ENCODE peak calls at places on chromosomes 12 and 14, in six cellular contexts. A is right cardiac atrium, F is fibroblast of lung, W is tibial nerve, O is fibroblast of the aortic adventitia, T is brain microvascular endothelial cell. E is an unnamed sample.

GRCh38 chr14:103084021-103084919 is at the start of gene LBHD2:
- DNase-seq in A (peak; percentile 18), F (no peak), W (no peak), O (peak; percentile 19), T (no peak), E (no peak)

GRCh38 chr12:125455556-125455955 is 390.3 kb downstream of the AACS start:
- DNase-seq in A (no peak), F (no peak), W (no peak), O (no peak), T (no peak), E (no peak)

GRCh38 chr12:78864483-78865296 is at the start of gene SYT1:
- DNase-seq in A (peak; percentile 15), F (peak; percentile 89), W (peak; percentile 22), O (peak; percentile 87), T (peak; percentile 93), E (peak; percentile 57)

GRCh38 chr12:6461401-6462233 is 8.9 kb downstream of the VAMP1 start:
- DNase-seq in A (no peak), F (no peak), W (peak; percentile 40), O (no peak), T (peak; percentile 41), E (no peak)

GRCh38 chr12:100199023-100199346 is 1.6 kb upstream of the ACTR6 start:
- DNase-seq in A (no peak), F (no peak), W (no peak), O (no peak), T (no peak), E (no peak)

GRCh38 chr14:24246765-24247212 is 4.4 kb upstream of the TINF2 start:
- DNase-seq in A (no peak), F (no peak), W (no peak), O (no peak), T (no peak), E (no peak)

GRCh38 chr14:56124296-56124695 is 6.1 kb downstream of the PELI2 start:
- DNase-seq in A (no peak), F (no peak), W (no peak), O (no peak), T (no peak), E (no peak)

GRCh38 chr14:103522649-103523582 is at the start of gene CKB:
- DNase-seq in A (peak; percentile 81), F (peak; percentile 57), W (no peak), O (peak; percentile 43), T (peak; percentile 22), E (peak; percentile 90)

GRCh38 chr12:76947270-76947669 is 68.5 kb upstream of the CSRP2 start:
- DNase-seq in A (no peak), F (no peak), W (no peak), O (no peak), T (no peak), E (no peak)

GRCh38 chr12:28026701-28027100 is 54.2 kb upstream of the PTHLH start:
- DNase-seq in A (no peak), F (no peak), W (no peak), O (no peak), T (no peak), E (no peak)

GRCh38 chr12:110022980-110023633 is 23.9 kb downstream of the ANKRD13A start:
- DNase-seq in A (no peak), F (peak; percentile 74), W (no peak), O (peak; percentile 95), T (no peak), E (no peak)

GRCh38 chr12:113044516-113044915 is 12.0 kb upstream of the DTX1 start:
- DNase-seq in A (no peak), F (no peak), W (no peak), O (no peak), T (no peak), E (no peak)

GRCh38 chr12:57735198-57735855 is 3.2 kb downstream of the AGAP2 start:
- DNase-seq in A (no peak), F (no peak), W (no peak), O (no peak), T (no peak), E (no peak)

GRCh38 chr12:114288071-114288470 is 117.9 kb downstream of the TBX5 start:
- DNase-seq in A (no peak), F (peak; percentile 34), W (no peak), O (peak; percentile 30), T (no peak), E (no peak)

GRCh38 chr14:73236752-73237218 is 521 bp upstream of the PAPLN start:
- DNase-seq in A (no peak), F (no peak), W (no peak), O (no peak), T (no peak), E (no peak)
- H3K4me3 ChIP-seq in A (no peak overlapping the region), F (no peak overlapping the region), W (peak overlapping the region; percentile 86), O (no peak overlapping the region), T (no peak overlapping the region), E (peak overlapping the region; percentile 73)

GRCh38 chr14:64707661-64708060 is 3.4 kb downstream of the PLEKHG3 start:
- DNase-seq in A (no peak), F (peak; percentile 60), W (no peak), O (peak; percentile 72), T (peak; percentile 86), E (peak; percentile 19)

GRCh38 chr14:64708148-64709004 is 4.2 kb downstream of the PLEKHG3 start:
- DNase-seq in A (no peak), F (no peak), W (no peak), O (no peak), T (no peak), E (no peak)

GRCh38 chr14:64706119-64706465 is 1.9 kb downstream of the PLEKHG3 start:
- DNase-seq in A (no peak), F (no peak), W (no peak), O (no peak), T (no peak), E (peak; percentile 26)

GRCh38 chr14:64705406-64706118 is 1.3 kb downstream of the PLEKHG3 start:
- DNase-seq in A (no peak), F (no peak), W (peak; percentile 43), O (no peak), T (no peak), E (peak; percentile 77)

GRCh38 chr14:64706552-64707193 is 2.4 kb downstream of the PLEKHG3 start:
- DNase-seq in A (no peak), F (no peak), W (no peak), O (no peak), T (no peak), E (peak; percentile 90)
- H3K4me3 ChIP-seq in A (no peak overlapping the region), F (no peak overlapping the region), W (peak overlapping the region; percentile 10), O (no peak overlapping the region), T (no peak overlapping the region), E (peak overlapping the region; percentile 93)

DNA sequence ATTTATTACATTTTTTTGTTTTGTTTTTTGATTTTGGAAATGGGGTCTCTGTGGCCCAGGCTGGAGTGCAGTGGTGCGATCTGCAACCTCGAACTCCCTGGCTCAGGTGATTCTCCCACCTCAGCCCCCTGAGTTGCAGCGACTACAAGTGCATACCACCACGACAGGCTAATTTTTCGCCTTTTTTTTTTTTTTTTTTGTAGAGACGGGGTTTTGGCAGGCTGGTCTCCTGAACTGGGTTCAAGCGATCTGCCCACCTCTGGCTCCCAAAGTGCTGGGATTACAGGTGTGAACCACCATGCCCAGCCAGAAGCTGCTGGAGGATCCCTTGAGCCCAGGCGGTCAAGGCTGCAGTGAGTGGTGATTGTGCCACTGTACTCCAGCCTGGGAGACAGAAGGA is 2.3 kb downstream of the MON2 start:
- DNase-seq in A (no peak), F (no peak), W (no peak), O (no peak), T (no peak), E (no peak)
- H3K4me3 ChIP-seq in A (peak overlapping the region; percentile 26), F (peak overlapping the region; percentile 84), W (no peak overlapping the region), O (peak overlapping the region; percentile 58), T (no peak overlapping the region), E (no peak overlapping the region)

GRCh38 chr12:51847830-51848727 is at the start of gene FIGNL2:
- DNase-seq in A (peak; percentile 38), F (no peak), W (peak; percentile 39), O (no peak), T (no peak), E (no peak)
- H3K4me3 ChIP-seq in A (peak within 1 kb of the TSS; percentile 67), F (peak within 1 kb of the TSS; percentile 51), W (peak within 1 kb of the TSS; percentile 76), O (no peak within 1 kb of the TSS), T (peak within 1 kb of the TSS; percentile 12), E (peak within 1 kb of the TSS; percentile 69)

E was measured in dorsolateral prefrontal cortex.